ENCODE peak calls at places on chromosomes 7 and 10, in ten cellular contexts. U, M, C, N, E, Z, K, H, J and B are unnamed samples.

GRCh38 chr7:106064329-106064728 is 47.8 kb downstream of the SYPL1 start:
- DNase-seq in U (no peak), M (peak; percentile 82), N (no peak), E (no peak), J (no peak), C (no peak), H (no peak), Z (no peak), K (no peak), B (no peak)

GRCh38 chr10:125161570-125162139 is 1.3 kb upstream of the CTBP2 start:
- DNase-seq in Z (peak; percentile 61), J (no peak), N (peak; percentile 70), U (no peak), K (peak; percentile 59), E (no peak), M (peak; percentile 84), C (no peak), H (no peak), B (peak; percentile 77)

GRCh38 chr10:113945075-113945686 is 90.7 kb downstream of the NHLRC2 start:
- DNase-seq in K (no peak), H (no peak), M (no peak), E (no peak), Z (peak; percentile 71), N (no peak), J (peak; percentile 77), U (no peak), C (no peak), B (peak; percentile 64)

GRCh38 chr10:69407621-69408301 is 9.0 kb downstream of the TACR2 start:
- DNase-seq in C (no peak), E (no peak), J (no peak), M (no peak), U (peak; percentile 62), N (peak; percentile 50), K (no peak), H (no peak), Z (no peak), B (no peak)

GRCh38 chr7:100604078-100604975 is 2.2 kb downstream of the PCOLCE start:
- DNase-seq in N (peak; percentile 91), M (peak; percentile 96), H (peak; percentile 75), C (peak; percentile 49), J (peak; percentile 89), Z (peak; percentile 84), K (peak; percentile 86), E (peak; percentile 51), U (peak; percentile 91), B (peak; percentile 53)

GRCh38 chr7:10122573-10123100 is 851.0 kb upstream of the PHF14 start:
- DNase-seq in N (no peak), Z (no peak), E (no peak), J (no peak), H (peak; percentile 60), M (no peak), K (no peak), C (no peak), U (no peak), B (no peak)

GRCh38 chr10:50929670-50930069 is 44.2 kb upstream of the A1CF start:
- DNase-seq in M (no peak), H (no peak), E (no peak), N (no peak), U (no peak), C (no peak), K (no peak), J (no peak), Z (no peak), B (peak; percentile 9)

GRCh38 chr10:86848747-86849146 is 92.3 kb downstream of the BMPR1A start:
- DNase-seq in Z (no peak), K (no peak), H (no peak), M (no peak), E (no peak), N (no peak), J (no peak), C (no peak), U (no peak), B (no peak)

GRCh38 chr7:32616625-32617024 is 121.3 kb downstream of the AVL9 start:
- DNase-seq in C (no peak), E (peak; percentile 45), J (peak; percentile 61), K (peak; percentile 63), U (no peak), N (no peak), Z (peak; percentile 82), M (peak; percentile 87), H (peak; percentile 19), B (peak; percentile 93)

GRCh38 chr7:110573862-110574528 is 516.9 kb upstream of the LRRN3 start:
- DNase-seq in N (no peak), K (no peak), J (peak; percentile 34), M (no peak), H (no peak), C (no peak), Z (peak; percentile 84), E (no peak), U (no peak), B (peak; percentile 27)

GRCh38 chr7:117808273-117808868 is 64.9 kb downstream of the CTTNBP2 start:
- DNase-seq in N (no peak), M (no peak), C (no peak), J (no peak), Z (peak; percentile 83), H (peak; percentile 52), K (no peak), U (no peak), E (no peak), B (no peak)

GRCh38 chr7:5766321-5766761 is 15.1 kb downstream of the RNF216 start:
- DNase-seq in Z (peak; percentile 77), E (no peak), H (no peak), M (no peak), K (no peak), N (no peak), U (no peak), J (no peak), C (no peak), B (peak; percentile 78)

GRCh38 chr10:82982110-82982608 is 1107.2 kb downstream of the NRG3 start:
- DNase-seq in K (no peak), Z (peak; percentile 95), N (no peak), C (no peak), M (no peak), J (peak; percentile 69), U (no peak), E (no peak), H (no peak), B (peak; percentile 94)

GRCh38 chr10:71281646-71282322 is 37.3 kb upstream of the SLC29A3 start:
- DNase-seq in J (no peak), U (no peak), H (no peak), E (no peak), C (no peak), N (no peak), M (no peak), K (no peak), Z (no peak), B (no peak)

GRCh38 chr10:71283410-71283809 is 35.6 kb upstream of the SLC29A3 start:
- DNase-seq in H (no peak), Z (no peak), U (no peak), M (no peak), J (no peak), N (no peak), C (no peak), E (no peak), K (no peak), B (no peak)

GRCh38 chr10:71280216-71280615 is 38.8 kb upstream of the SLC29A3 start:
- DNase-seq in H (no peak), U (no peak), J (no peak), C (no peak), E (no peak), Z (no peak), M (no peak), N (no peak), K (no peak), B (no peak)

GRCh38 chr10:71280825-71281224 is 38.2 kb upstream of the SLC29A3 start:
- DNase-seq in E (no peak), H (no peak), U (no peak), N (no peak), M (no peak), C (no peak), Z (no peak), K (no peak), J (no peak), B (no peak)

DNA sequence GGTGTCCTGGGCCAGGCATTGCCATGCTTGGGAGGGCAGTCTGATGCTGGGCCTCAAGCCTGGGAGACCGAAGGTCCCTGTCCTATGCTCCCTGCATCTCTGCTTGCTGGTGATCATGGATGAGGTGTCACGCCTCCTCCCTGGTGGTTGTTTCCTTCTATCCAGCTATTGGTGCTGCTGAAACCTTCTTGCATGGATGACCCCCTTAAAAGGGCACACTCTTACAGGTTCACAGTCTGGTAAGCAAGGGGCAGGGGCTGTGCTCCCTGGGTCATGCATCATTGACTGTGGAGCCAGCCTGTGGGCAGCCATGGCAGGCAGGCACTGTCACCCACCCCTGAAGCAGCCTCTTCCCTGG is 36.8 kb upstream of the SLC29A3 start:
- DNase-seq in C (no peak), M (no peak), N (no peak), K (no peak), H (no peak), U (no peak), E (no peak), Z (no peak), J (no peak), B (no peak)
- TF ChIP-seq CTCF in C (no peak), M (no peak), N (no peak), K (no peak), H (no peak), U (no peak), E (no peak), Z (no peak), J (no peak), B (no peak)

GRCh38 chr7:64320547-64321495 is 7.1 kb downstream of the ZNF736 start:
- DNase-seq in Z (no peak), J (no peak), U (no peak), E (no peak), C (no peak), N (no peak), K (no peak), M (no peak), H (no peak), B (no peak)
- TF ChIP-seq CTCF in Z (no peak), J (no peak), U (no peak), E (no peak), C (no peak), N (no peak), K (no peak), M (no peak), H (no peak), B (no peak)

GRCh38 chr10:45313264-45313873 is 2.0 kb downstream of the OR13A1 start:
- DNase-seq in E (no peak), J (no peak), C (no peak), Z (no peak), K (no peak), N (no peak), U (no peak), H (no peak), M (no peak), B (no peak)

DNA sequence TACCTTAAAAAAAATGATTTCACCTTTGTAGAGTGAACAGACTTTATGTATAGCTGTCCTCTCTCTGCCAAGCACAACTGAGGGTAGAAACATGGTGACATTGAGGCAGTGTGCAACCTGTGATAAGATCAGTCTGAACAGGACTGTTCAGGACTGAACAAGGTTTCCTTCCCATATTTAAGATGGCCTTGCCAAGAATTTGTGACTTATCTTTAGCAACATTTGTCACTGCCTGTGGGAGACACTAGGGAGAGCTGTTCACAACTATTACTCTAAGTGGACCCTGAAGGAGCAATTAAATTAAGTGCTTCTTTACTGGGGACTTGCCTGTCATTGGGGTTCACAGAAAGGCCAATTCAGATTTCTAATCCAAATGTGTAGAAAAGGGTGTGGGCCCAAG is 6.7 kb downstream of the OR13A1 start:
- DNase-seq in H (no peak), E (no peak), C (no peak), M (no peak), K (no peak), J (no peak), Z (no peak), U (no peak), N (peak; percentile 44), B (no peak)
- TF ChIP-seq CTCF in H (peak; percentile 34), E (no peak), C (no peak), M (no peak), K (no peak), J (no peak), Z (no peak), U (peak; percentile 50), N (no peak), B (no peak)

GRCh38 chr10:89745903-89746302 is 44.5 kb downstream of the KIF20B start:
- DNase-seq in Z (no peak), M (no peak), N (no peak), J (no peak), K (no peak), H (no peak), E (no peak), U (no peak), C (no peak), B (no peak)
- TF ChIP-seq CTCF in Z (no peak), M (no peak), N (no peak), J (no peak), K (no peak), H (no peak), E (no peak), U (peak; percentile 44), C (no peak), B (no peak)